ENCODE peak calls at places on chromosomes 11 and 22, in four cellular contexts. S is PC-9, P is foreskin keratinocyte, A is lower lobe of right lung. M is an unnamed sample. For H3K27me3, the result is how much of the 10 kb centered on the place peaks cover.

GRCh38 chr22:33083212-33083611 is 25.0 kb upstream of the SYN3 start:
- DNase-seq in S (no peak), P (peak), A (no peak), M (no peak)

GRCh38 chr22:18023509-18024275 is 669 bp downstream of the MICAL3 start:
- DNase-seq in S (peak), P (peak), A (no peak), M (no peak)

GRCh38 chr11:64413417-64413816 is 54.5 kb downstream of the RPS6KA4 start:
- DNase-seq in S (no peak), P (no peak), A (no peak), M (no peak)

GRCh38 chr11:133239530-133239929 is 292.8 kb downstream of the OPCML start:
- DNase-seq in S (no peak), P (no peak), A (no peak), M (no peak)

GRCh38 chr11:74730601-74731260 is 495 bp downstream of the CHRDL2 start:
- DNase-seq in S (no peak), P (no peak), A (no peak), M (no peak)

GRCh38 chr11:101583180-101584128 is at the start of gene TRPC6:
- DNase-seq in S (no peak), P (peak), A (peak), M (no peak)

GRCh38 chr11:122816701-122817100 is 21.6 kb upstream of the CRTAM start:
- DNase-seq in S (no peak), P (no peak), A (no peak), M (no peak)

GRCh38 chr11:32325725-32326124 is 109.6 kb downstream of the WT1 start:
- DNase-seq in S (no peak), P (no peak), A (no peak), M (no peak)

GRCh38 chr11:92495107-92495793 is 270.6 kb downstream of the FAT3 start:
- DNase-seq in S (no peak), P (no peak), A (no peak), M (no peak)

GRCh38 chr11:13251961-13252360 is 25.6 kb upstream of the BMAL1 start:
- DNase-seq in S (no peak), P (no peak), A (no peak), M (no peak)

GRCh38 chr11:118634435-118635236 is 27.2 kb downstream of the PHLDB1 start:
- DNase-seq in S (no peak), P (no peak), A (peak), M (no peak)
- TF ChIP-seq CTCF in S (no peak), P (peak), A (peak), M (no peak)

GRCh38 chr11:2149471-2150205 is 10.4 kb upstream of the IGF2 start:
- DNase-seq in S (no peak), P (no peak), A (no peak), M (no peak)

GRCh38 chr11:2148253-2149000 is 9.2 kb upstream of the IGF2 start:
- DNase-seq in S (no peak), P (no peak), A (no peak), M (no peak)

GRCh38 chr11:2151500-2152257 is 9.3 kb downstream of the INS start:
- DNase-seq in S (peak), P (peak), A (peak), M (no peak)

GRCh38 chr11:2147391-2147790 is 8.2 kb upstream of the IGF2 start:
- DNase-seq in S (no peak), P (no peak), A (no peak), M (no peak)

DNA sequence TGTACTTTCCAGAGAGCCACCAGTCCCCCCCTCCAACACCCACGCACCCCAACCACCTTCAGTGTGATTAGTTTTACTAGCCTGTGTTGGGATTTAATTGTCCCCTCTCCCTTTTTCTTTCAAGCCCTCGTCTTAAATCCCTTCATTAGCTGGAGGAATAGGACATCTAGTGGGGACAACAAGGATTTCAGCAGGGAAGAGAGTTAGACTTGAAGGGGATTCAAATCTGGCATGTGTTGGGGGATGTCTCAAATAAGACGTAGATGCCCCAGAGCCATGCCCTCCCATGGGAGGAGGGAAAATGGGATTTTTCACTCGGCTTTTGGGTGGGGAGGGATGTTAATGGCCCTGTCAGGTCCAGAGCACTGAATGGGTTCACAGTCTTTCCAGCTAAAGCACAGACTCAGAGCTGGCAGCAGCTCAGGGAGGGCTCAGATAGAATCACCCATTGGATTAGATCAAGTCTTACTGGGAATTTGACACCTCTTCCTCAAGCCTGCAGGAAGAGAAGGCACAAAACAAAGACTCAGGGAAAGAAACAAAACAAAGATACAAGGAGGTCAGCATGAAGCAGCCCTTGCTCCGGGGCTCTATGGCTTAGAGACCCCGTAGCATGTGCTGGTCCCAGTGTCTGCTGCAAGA is 10.7 kb downstream of the INS start:
- DNase-seq in S (no peak), P (peak), A (no peak), M (no peak)
- H3K27me3 ChIP-seq in S (under half), P (half or more), A (half or more), M (half or more)

GRCh38 chr11:127217941-127218615 is 217.5 kb upstream of the KIRREL3 start:
- DNase-seq in S (no peak), P (no peak), A (no peak), M (no peak)

GRCh38 chr11:127223633-127224032 is 223.1 kb upstream of the KIRREL3 start:
- DNase-seq in S (no peak), P (no peak), A (no peak), M (no peak)

GRCh38 chr11:127224276-127224675 is 223.7 kb upstream of the KIRREL3 start:
- DNase-seq in S (no peak), P (no peak), A (no peak), M (no peak)

GRCh38 chr11:127223026-127223425 is 222.5 kb upstream of the KIRREL3 start:
- DNase-seq in S (no peak), P (no peak), A (no peak), M (no peak)

GRCh38 chr11:127219704-127220103 is 219.1 kb upstream of the KIRREL3 start:
- DNase-seq in S (no peak), P (no peak), A (no peak), M (no peak)
- TF ChIP-seq CTCF in S (no peak), P (no peak), A (no peak), M (no peak)

GRCh38 chr11:66408488-66409214 is 12.2 kb upstream of the NPAS4 start:
- DNase-seq in S (peak), P (peak), A (peak), M (no peak)
- H3K27me3 ChIP-seq in S (half or more), P (half or more), A (under half), M (under half)

GRCh38 chr11:131073167-131073566 is 156.9 kb upstream of the SNX19 start:
- DNase-seq in S (no peak), P (no peak), A (no peak), M (no peak)

GRCh38 chr11:131065435-131066295 is 149.4 kb upstream of the SNX19 start:
- DNase-seq in S (no peak), P (no peak), A (no peak), M (no peak)

GRCh38 chr11:131066551-131066950 is 150.3 kb upstream of the SNX19 start:
- DNase-seq in S (no peak), P (no peak), A (no peak), M (no peak)

GRCh38 chr11:131064373-131064991 is 148.2 kb upstream of the SNX19 start:
- DNase-seq in S (no peak), P (peak), A (no peak), M (peak)

DNA sequence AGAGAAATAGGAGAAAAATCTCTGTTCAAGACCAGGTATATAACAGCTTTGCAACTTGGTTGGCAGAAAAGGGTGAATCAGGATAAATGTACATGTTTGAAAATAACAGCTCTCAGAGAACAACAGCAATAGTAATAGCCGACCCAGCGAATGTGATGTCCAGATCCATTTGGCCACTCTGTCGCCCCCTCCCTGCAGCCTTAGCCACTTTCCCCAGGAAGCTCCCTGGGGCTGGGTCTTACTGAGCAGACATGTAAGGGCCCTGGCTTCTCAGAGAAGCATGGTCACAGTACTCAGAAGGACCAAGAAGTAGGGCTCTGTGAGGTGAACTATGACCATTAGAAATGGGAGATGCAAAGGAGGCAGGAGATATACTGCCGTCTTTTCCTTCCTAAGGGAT is 154.1 kb upstream of the SNX19 start:
- DNase-seq in S (no peak), P (no peak), A (no peak), M (no peak)
- TF ChIP-seq CTCF in S (no peak), P (no peak), A (no peak), M (no peak)

DNA sequence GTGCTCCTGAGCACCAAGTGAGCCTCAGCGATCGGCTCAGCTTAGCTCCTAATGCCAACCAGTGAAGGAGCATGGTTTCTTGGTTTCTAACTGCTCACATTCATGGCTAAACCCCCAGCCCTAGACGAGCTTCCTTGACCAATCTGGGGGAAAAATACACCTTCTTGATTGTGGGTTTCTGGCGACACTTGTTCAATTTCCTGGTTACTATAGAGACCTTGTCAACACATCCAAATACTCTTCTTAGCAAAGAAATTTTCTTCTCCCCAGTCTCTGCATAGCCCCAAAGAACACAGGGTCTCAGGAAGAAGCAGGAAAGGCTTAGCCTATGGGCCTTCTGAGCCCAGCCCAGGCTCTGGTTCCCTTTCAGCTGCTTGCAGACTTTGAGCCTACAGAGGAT is 88.5 kb upstream of the SYT13 start:
- DNase-seq in S (no peak), P (no peak), A (no peak), M (no peak)
- H3K27me3 ChIP-seq in S (half or more), P (under half), A (under half), M (under half)

GRCh38 chr11:88246680-88247079 is 71.4 kb upstream of the RAB38 start:
- DNase-seq in S (no peak), P (peak), A (no peak), M (peak)
- TF ChIP-seq CTCF in S (no peak), P (no peak), A (no peak), M (no peak)

M was measured in kidney epithelial cell.